ENCODE peak calls at places on chromosome 2, in ten cellular contexts. One of them, this sample, is unnamed. For H3K9me3, the result is how much of the 10 kb centered on the place peaks cover.

GRCh38 chr2:145161656-145162055 is 641.7 kb upstream of the ZEB2 start:
- DNase-seq in A549: no peak
- DNase-seq in adrenal gland: no peak
- DNase-seq in tibial artery: no peak
- DNase-seq in CD8-positive, alpha-beta memory T cell: no peak
- DNase-seq in cardiac muscle cell: no peak
- DNase-seq in IMR-90: no peak
- DNase-seq in psoas muscle: no peak
- DNase-seq in fibroblast of lung: no peak
- DNase-seq in prostate gland: no peak
- DNase-seq in this sample: no peak

GRCh38 chr2:239321596-239322413 is 79.0 kb downstream of the HDAC4 start:
- DNase-seq in A549: no peak
- DNase-seq in adrenal gland: no peak
- DNase-seq in tibial artery: no peak
- DNase-seq in CD8-positive, alpha-beta memory T cell: peak
- DNase-seq in cardiac muscle cell: no peak
- DNase-seq in IMR-90: no peak
- DNase-seq in psoas muscle: no peak
- DNase-seq in fibroblast of lung: no peak
- DNase-seq in prostate gland: no peak
- DNase-seq in this sample: no peak

GRCh38 chr2:113266431-113266830 is 12.3 kb downstream of the PAX8 start:
- DNase-seq in A549: no peak
- DNase-seq in adrenal gland: no peak
- DNase-seq in tibial artery: no peak
- DNase-seq in CD8-positive, alpha-beta memory T cell: no peak
- DNase-seq in cardiac muscle cell: no peak
- DNase-seq in IMR-90: no peak
- DNase-seq in psoas muscle: no peak
- DNase-seq in fibroblast of lung: no peak
- DNase-seq in prostate gland: no peak
- DNase-seq in this sample: no peak

GRCh38 chr2:159549234-159549633 is 67.1 kb downstream of the BAZ2B start:
- DNase-seq in A549: no peak
- DNase-seq in adrenal gland: no peak
- DNase-seq in tibial artery: no peak
- DNase-seq in CD8-positive, alpha-beta memory T cell: no peak
- DNase-seq in cardiac muscle cell: no peak
- DNase-seq in IMR-90: peak
- DNase-seq in psoas muscle: no peak
- DNase-seq in fibroblast of lung: peak
- DNase-seq in prostate gland: no peak
- DNase-seq in this sample: no peak

GRCh38 chr2:40384714-40385113 is 67.2 kb downstream of the SLC8A1 start:
- DNase-seq in A549: no peak
- DNase-seq in adrenal gland: no peak
- DNase-seq in tibial artery: no peak
- DNase-seq in CD8-positive, alpha-beta memory T cell: no peak
- DNase-seq in cardiac muscle cell: no peak
- DNase-seq in IMR-90: peak
- DNase-seq in psoas muscle: no peak
- DNase-seq in fibroblast of lung: peak
- DNase-seq in prostate gland: no peak
- DNase-seq in this sample: no peak

GRCh38 chr2:8391584-8391983 is 290.3 kb upstream of the ID2 start:
- DNase-seq in A549: no peak
- DNase-seq in adrenal gland: no peak
- DNase-seq in tibial artery: no peak
- DNase-seq in CD8-positive, alpha-beta memory T cell: no peak
- DNase-seq in cardiac muscle cell: no peak
- DNase-seq in IMR-90: no peak
- DNase-seq in psoas muscle: no peak
- DNase-seq in fibroblast of lung: no peak
- DNase-seq in prostate gland: no peak
- DNase-seq in this sample: no peak

GRCh38 chr2:131657895-131658768 is 130.4 kb downstream of the CCDC74A start:
- DNase-seq in A549: no peak
- DNase-seq in adrenal gland: no peak
- DNase-seq in tibial artery: no peak
- DNase-seq in CD8-positive, alpha-beta memory T cell: no peak
- DNase-seq in cardiac muscle cell: no peak
- DNase-seq in IMR-90: no peak
- DNase-seq in psoas muscle: no peak
- DNase-seq in fibroblast of lung: no peak
- DNase-seq in prostate gland: no peak
- DNase-seq in this sample: no peak

GRCh38 chr2:121888189-121888557 is 132.7 kb downstream of the TSN start:
- DNase-seq in A549: peak
- DNase-seq in adrenal gland: no peak
- DNase-seq in tibial artery: no peak
- DNase-seq in CD8-positive, alpha-beta memory T cell: no peak
- DNase-seq in cardiac muscle cell: peak
- DNase-seq in IMR-90: no peak
- DNase-seq in psoas muscle: no peak
- DNase-seq in fibroblast of lung: no peak
- DNase-seq in prostate gland: no peak
- DNase-seq in this sample: no peak

GRCh38 chr2:61707984-61708852 is 145.6 kb downstream of the FAM161A start:
- DNase-seq in A549: peak
- DNase-seq in adrenal gland: peak
- DNase-seq in tibial artery: no peak
- DNase-seq in CD8-positive, alpha-beta memory T cell: no peak
- DNase-seq in cardiac muscle cell: peak
- DNase-seq in IMR-90: peak
- DNase-seq in psoas muscle: no peak
- DNase-seq in fibroblast of lung: peak
- DNase-seq in prostate gland: peak
- DNase-seq in this sample: no peak

GRCh38 chr2:224381913-224382647 is 19.8 kb downstream of the FAM124B start:
- DNase-seq in A549: no peak
- DNase-seq in adrenal gland: no peak
- DNase-seq in tibial artery: no peak
- DNase-seq in CD8-positive, alpha-beta memory T cell: no peak
- DNase-seq in cardiac muscle cell: no peak
- DNase-seq in IMR-90: no peak
- DNase-seq in psoas muscle: no peak
- DNase-seq in fibroblast of lung: no peak
- DNase-seq in prostate gland: no peak
- DNase-seq in this sample: no peak

GRCh38 chr2:112150447-112150846 is 12.3 kb downstream of the FBLN7 start:
- DNase-seq in A549: no peak
- DNase-seq in adrenal gland: peak
- DNase-seq in tibial artery: no peak
- DNase-seq in CD8-positive, alpha-beta memory T cell: no peak
- DNase-seq in cardiac muscle cell: no peak
- DNase-seq in IMR-90: peak
- DNase-seq in psoas muscle: no peak
- DNase-seq in fibroblast of lung: peak
- DNase-seq in prostate gland: no peak
- DNase-seq in this sample: peak

GRCh38 chr2:71388214-71388613 is 56.6 kb downstream of the ZNF638 start:
- DNase-seq in A549: no peak
- DNase-seq in adrenal gland: no peak
- DNase-seq in tibial artery: no peak
- DNase-seq in CD8-positive, alpha-beta memory T cell: no peak
- DNase-seq in cardiac muscle cell: no peak
- DNase-seq in IMR-90: no peak
- DNase-seq in psoas muscle: no peak
- DNase-seq in fibroblast of lung: no peak
- DNase-seq in prostate gland: no peak
- DNase-seq in this sample: no peak

GRCh38 chr2:232963913-232964312 is 49.1 kb downstream of the NGEF start:
- DNase-seq in A549: no peak
- DNase-seq in adrenal gland: no peak
- DNase-seq in tibial artery: no peak
- DNase-seq in CD8-positive, alpha-beta memory T cell: no peak
- DNase-seq in cardiac muscle cell: no peak
- DNase-seq in IMR-90: no peak
- DNase-seq in psoas muscle: no peak
- DNase-seq in fibroblast of lung: no peak
- DNase-seq in prostate gland: no peak
- DNase-seq in this sample: no peak

GRCh38 chr2:232970051-232970450 is 43.0 kb downstream of the NGEF start:
- DNase-seq in A549: no peak
- DNase-seq in adrenal gland: no peak
- DNase-seq in tibial artery: no peak
- DNase-seq in CD8-positive, alpha-beta memory T cell: no peak
- DNase-seq in cardiac muscle cell: no peak
- DNase-seq in IMR-90: no peak
- DNase-seq in psoas muscle: no peak
- DNase-seq in fibroblast of lung: no peak
- DNase-seq in prostate gland: no peak
- DNase-seq in this sample: no peak

GRCh38 chr2:232960862-232961261 is 52.2 kb downstream of the NGEF start:
- DNase-seq in A549: no peak
- DNase-seq in adrenal gland: no peak
- DNase-seq in tibial artery: no peak
- DNase-seq in CD8-positive, alpha-beta memory T cell: no peak
- DNase-seq in cardiac muscle cell: no peak
- DNase-seq in IMR-90: no peak
- DNase-seq in psoas muscle: no peak
- DNase-seq in fibroblast of lung: no peak
- DNase-seq in prostate gland: no peak
- DNase-seq in this sample: no peak

DNA sequence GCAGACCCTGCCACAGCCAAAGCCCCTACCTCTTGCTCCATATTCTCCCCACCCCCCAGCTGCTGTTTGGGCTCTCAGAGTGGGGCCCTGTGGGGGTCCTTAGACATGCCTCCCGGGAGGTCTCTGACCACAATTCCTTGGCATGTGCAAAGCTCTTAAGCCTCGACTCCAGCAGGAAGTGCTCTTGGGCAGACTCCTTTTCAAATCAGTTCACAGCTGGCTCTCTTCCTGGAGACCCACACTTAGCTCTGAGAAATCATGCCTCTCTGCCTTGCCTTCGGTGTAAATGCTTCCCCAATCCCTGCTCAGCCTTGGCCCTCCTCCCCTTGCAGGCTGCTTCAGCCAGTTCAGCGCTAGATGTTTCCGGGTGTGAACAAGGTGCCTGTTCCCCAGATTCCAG is 46.9 kb downstream of the NGEF start:
- DNase-seq in A549: no peak
- DNase-seq in adrenal gland: no peak
- DNase-seq in tibial artery: no peak
- DNase-seq in CD8-positive, alpha-beta memory T cell: no peak
- DNase-seq in cardiac muscle cell: no peak
- DNase-seq in IMR-90: no peak
- DNase-seq in psoas muscle: no peak
- DNase-seq in fibroblast of lung: no peak
- DNase-seq in prostate gland: no peak
- DNase-seq in this sample: no peak
- H3K9me3 ChIP-seq in A549: under half
- H3K9me3 ChIP-seq in adrenal gland: under half
- H3K9me3 ChIP-seq in tibial artery: under half
- H3K9me3 ChIP-seq in CD8-positive, alpha-beta memory T cell: under half
- H3K9me3 ChIP-seq in cardiac muscle cell: under half
- H3K9me3 ChIP-seq in IMR-90: under half
- H3K9me3 ChIP-seq in psoas muscle: under half
- H3K9me3 ChIP-seq in fibroblast of lung: under half
- H3K9me3 ChIP-seq in prostate gland: under half
- H3K9me3 ChIP-seq in this sample: under half

GRCh38 chr2:467892-468630 is 180.2 kb upstream of the ALKAL2 start:
- DNase-seq in A549: no peak
- DNase-seq in adrenal gland: no peak
- DNase-seq in tibial artery: no peak
- DNase-seq in CD8-positive, alpha-beta memory T cell: no peak
- DNase-seq in cardiac muscle cell: no peak
- DNase-seq in IMR-90: no peak
- DNase-seq in psoas muscle: no peak
- DNase-seq in fibroblast of lung: no peak
- DNase-seq in prostate gland: no peak
- DNase-seq in this sample: no peak
- H3K9me3 ChIP-seq in A549: under half
- H3K9me3 ChIP-seq in adrenal gland: under half
- H3K9me3 ChIP-seq in tibial artery: under half
- H3K9me3 ChIP-seq in CD8-positive, alpha-beta memory T cell: under half
- H3K9me3 ChIP-seq in cardiac muscle cell: under half
- H3K9me3 ChIP-seq in IMR-90: under half
- H3K9me3 ChIP-seq in psoas muscle: under half
- H3K9me3 ChIP-seq in fibroblast of lung: under half
- H3K9me3 ChIP-seq in prostate gland: under half
- H3K9me3 ChIP-seq in this sample: under half

DNA sequence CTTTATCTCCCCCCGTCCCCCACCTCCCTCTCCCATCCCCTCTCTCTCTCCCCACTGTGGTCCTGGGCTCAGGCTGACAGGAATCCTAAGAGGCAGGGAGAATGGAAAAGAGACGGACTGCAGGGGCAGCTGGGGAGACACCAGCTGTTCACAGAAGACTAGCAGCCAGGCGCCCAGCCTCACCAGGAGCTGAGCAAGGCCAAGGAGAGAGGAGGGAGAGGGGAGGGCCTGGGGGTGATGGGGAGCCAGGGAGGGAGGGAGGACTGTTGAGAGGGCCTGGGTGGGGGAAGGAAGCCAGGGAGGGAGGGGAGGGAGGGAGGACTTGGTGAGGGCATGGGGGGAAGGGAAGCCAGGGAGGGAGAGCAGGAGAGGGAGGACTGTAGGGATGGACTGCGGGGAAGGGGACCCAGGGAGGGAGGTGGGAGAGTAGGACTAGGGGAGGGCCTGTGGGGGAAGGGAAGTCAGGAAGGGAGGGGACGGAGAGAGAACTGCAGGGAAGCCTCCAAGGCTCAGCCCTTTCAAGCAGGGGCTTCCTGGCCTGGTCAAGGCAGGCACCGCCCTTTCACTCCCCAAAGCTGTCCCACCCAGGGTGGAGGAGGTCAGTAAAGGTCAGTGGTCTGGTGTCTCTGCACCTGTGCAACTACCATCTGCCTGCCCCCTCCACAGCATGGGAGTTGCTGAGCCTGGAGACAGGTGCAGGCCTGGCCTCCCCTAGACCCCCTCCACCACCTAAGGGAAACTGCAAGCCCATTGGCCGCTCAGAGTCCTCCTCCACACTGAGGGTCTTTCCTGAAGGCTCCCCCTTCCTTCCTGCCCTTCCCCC is 517.8 kb upstream of the MYT1L start:
- DNase-seq in A549: no peak
- DNase-seq in adrenal gland: no peak
- DNase-seq in tibial artery: no peak
- DNase-seq in CD8-positive, alpha-beta memory T cell: no peak
- DNase-seq in cardiac muscle cell: peak
- DNase-seq in IMR-90: no peak
- DNase-seq in psoas muscle: no peak
- DNase-seq in fibroblast of lung: no peak
- DNase-seq in prostate gland: no peak
- DNase-seq in this sample: no peak
- H3K9me3 ChIP-seq in A549: under half
- H3K9me3 ChIP-seq in adrenal gland: under half
- H3K9me3 ChIP-seq in tibial artery: under half
- H3K9me3 ChIP-seq in CD8-positive, alpha-beta memory T cell: under half
- H3K9me3 ChIP-seq in cardiac muscle cell: under half
- H3K9me3 ChIP-seq in IMR-90: half or more
- H3K9me3 ChIP-seq in psoas muscle: under half
- H3K9me3 ChIP-seq in fibroblast of lung: under half
- H3K9me3 ChIP-seq in prostate gland: under half
- H3K9me3 ChIP-seq in this sample: under half

DNA sequence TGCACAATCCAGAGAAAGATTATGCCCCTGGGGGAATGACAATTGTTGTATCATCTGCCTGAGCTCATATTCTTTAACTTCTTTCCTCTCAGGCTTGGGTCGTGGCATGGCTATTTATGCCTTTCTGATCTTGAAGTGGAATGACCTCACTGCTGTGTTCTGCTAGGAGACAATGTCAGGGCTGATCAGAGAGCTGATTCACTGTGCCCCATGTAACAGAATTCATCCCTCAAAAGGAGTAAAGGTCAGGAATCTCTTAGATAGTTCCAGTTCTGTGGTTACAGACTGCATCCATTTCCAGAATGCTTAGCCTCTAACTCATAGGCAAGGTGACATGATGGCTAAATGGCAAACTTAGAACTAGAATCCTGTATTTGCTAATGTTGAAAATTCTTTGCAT is 511.7 kb upstream of the CNTNAP5 start:
- DNase-seq in A549: no peak
- DNase-seq in adrenal gland: no peak
- DNase-seq in tibial artery: no peak
- DNase-seq in CD8-positive, alpha-beta memory T cell: no peak
- DNase-seq in cardiac muscle cell: peak
- DNase-seq in IMR-90: no peak
- DNase-seq in psoas muscle: no peak
- DNase-seq in fibroblast of lung: peak
- DNase-seq in prostate gland: no peak
- DNase-seq in this sample: no peak
- H3K9me3 ChIP-seq in A549: under half
- H3K9me3 ChIP-seq in adrenal gland: under half
- H3K9me3 ChIP-seq in tibial artery: under half
- H3K9me3 ChIP-seq in CD8-positive, alpha-beta memory T cell: under half
- H3K9me3 ChIP-seq in cardiac muscle cell: under half
- H3K9me3 ChIP-seq in IMR-90: under half
- H3K9me3 ChIP-seq in psoas muscle: under half
- H3K9me3 ChIP-seq in fibroblast of lung: under half
- H3K9me3 ChIP-seq in prostate gland: under half
- H3K9me3 ChIP-seq in this sample: under half

This sample was measured in right atrium auricular region.